ENCODE peak calls at places on chromosomes 2 and 18, in four cellular contexts. T is NCI-H2081, H is AG09309, Z is left lobe of liver. R is an unnamed sample.

GRCh38 chr2:203498161-203498560 is 36.9 kb downstream of the RAPH1 start:
- DNase-seq in H (peak), T (no peak), Z (no peak), R (no peak)

GRCh38 chr2:188346059-188346458 is 54.4 kb downstream of the GULP1 start:
- DNase-seq in T (no peak), H (no peak), Z (no peak), R (no peak)

GRCh38 chr2:234026693-234027254 is 23.7 kb upstream of the SPP2 start:
- DNase-seq in H (no peak), Z (no peak), T (no peak), R (no peak)

GRCh38 chr2:241252778-241253475 is 62.5 kb downstream of the HDLBP start:
- DNase-seq in T (no peak), Z (no peak), H (no peak), R (no peak)

GRCh38 chr2:132731431-132731830 is 61.4 kb upstream of the LYPD1 start:
- DNase-seq in Z (no peak), T (no peak), H (no peak), R (no peak)

GRCh38 chr2:63780483-63781155 is 61.1 kb upstream of the UGP2 start:
- DNase-seq in Z (no peak), H (no peak), T (no peak), R (no peak)

GRCh38 chr2:17125989-17126620 is 392.1 kb downstream of the RAD51AP2 start:
- DNase-seq in H (no peak), T (no peak), Z (no peak), R (no peak)

GRCh38 chr2:25063876-25064660 is 22.2 kb downstream of the EFR3B start:
- DNase-seq in H (peak), Z (no peak), T (no peak), R (no peak)

GRCh38 chr2:2919574-2920365 is 457.8 kb downstream of the EIPR1 start:
- DNase-seq in T (no peak), H (no peak), Z (no peak), R (no peak)

GRCh38 chr2:183951636-183952035 is 646.7 kb upstream of the ZNF804A start:
- DNase-seq in T (no peak), H (no peak), Z (no peak), R (no peak)

GRCh38 chr2:230723363-230723762 is 10.7 kb downstream of the CAB39 start:
- DNase-seq in H (no peak), T (no peak), Z (no peak), R (no peak)

GRCh38 chr2:156219491-156220100 is 112.9 kb downstream of the NR4A2 start:
- DNase-seq in Z (no peak), T (no peak), H (no peak), R (no peak)

GRCh38 chr2:113217455-113218282 is 43.9 kb downstream of the PSD4 start:
- DNase-seq in H (no peak), Z (no peak), T (no peak), R (no peak)

GRCh38 chr2:64295326-64296149 is 151.3 kb upstream of the PELI1 start:
- DNase-seq in H (no peak), Z (no peak), T (no peak), R (no peak)

GRCh38 chr2:85326406-85326945 is 1.3 kb downstream of the TGOLN2 start:
- DNase-seq in Z (no peak), H (no peak), T (no peak), R (no peak)

GRCh38 chr18:35917043-35917442 is 55.4 kb upstream of the RMP24 start:
- DNase-seq in T (no peak), Z (no peak), H (no peak), R (no peak)

GRCh38 chr2:65317841-65318240 is 90.2 kb downstream of the ACTR2 start:
- DNase-seq in T (no peak), Z (no peak), H (no peak), R (no peak)

GRCh38 chr2:24875272-24875671 is 44.8 kb downstream of the ADCY3 start:
- DNase-seq in Z (no peak), H (no peak), T (no peak), R (no peak)

GRCh38 chr2:98730053-98730850 is 680 bp downstream of the MGAT4A start:
- DNase-seq in T (peak), Z (peak), H (no peak), R (no peak)

GRCh38 chr2:203600286-203600685 is 65.2 kb upstream of the RAPH1 start:
- DNase-seq in Z (no peak), T (no peak), H (no peak), R (no peak)

GRCh38 chr2:225017713-225018112 is 24.6 kb downstream of the DOCK10 start:
- DNase-seq in Z (no peak), T (no peak), H (no peak), R (no peak)

GRCh38 chr2:15673919-15674636 is 82.4 kb downstream of the DDX1 start:
- DNase-seq in H (no peak), T (no peak), Z (no peak), R (no peak)

GRCh38 chr2:96251721-96252292 is 14.0 kb downstream of the TMEM127 start:
- DNase-seq in Z (no peak), H (peak), T (no peak), R (peak)

GRCh38 chr18:6682437-6683111 is 46.9 kb upstream of the ARHGAP28 start:
- DNase-seq in T (no peak), H (no peak), Z (no peak), R (no peak)

GRCh38 chr2:174692256-174692830 is 71.9 kb downstream of the CHRNA1 start:
- DNase-seq in H (no peak), Z (no peak), T (no peak), R (no peak)

GRCh38 chr2:139033300-139033699 is 253.1 kb upstream of the NXPH2 start:
- DNase-seq in T (no peak), H (no peak), Z (no peak), R (no peak)

R was measured in osteocyte.